ENCODE peak calls at places on chromosome 15, in four cellular contexts. One of them, this sample, is unnamed. For H3K9me3, the result is how much of the 10 kb centered on the place peaks cover.

GRCh38 chr15:59473226-59473625 is 35.2 kb downstream of the FAM81A start:
- DNase-seq in heart left ventricle: no peak
- DNase-seq in CD8-positive, alpha-beta T cell: no peak
- DNase-seq in iPS DF 6.9: no peak
- DNase-seq in this sample: no peak

GRCh38 chr15:95448531-95449210 is 881.8 kb upstream of the NR2F2 start:
- DNase-seq in heart left ventricle: no peak
- DNase-seq in CD8-positive, alpha-beta T cell: no peak
- DNase-seq in iPS DF 6.9: no peak
- DNase-seq in this sample: no peak

GRCh38 chr15:71807125-71807629 is 3.2 kb upstream of the NR2E3 start:
- DNase-seq in heart left ventricle: no peak
- DNase-seq in CD8-positive, alpha-beta T cell: no peak
- DNase-seq in iPS DF 6.9: no peak
- DNase-seq in this sample: no peak

GRCh38 chr15:67048281-67049279 is 16.8 kb upstream of the SMAD3 start:
- DNase-seq in heart left ventricle: no peak
- DNase-seq in CD8-positive, alpha-beta T cell: no peak
- DNase-seq in iPS DF 6.9: no peak
- DNase-seq in this sample: no peak

GRCh38 chr15:40291088-40291574 is 8.3 kb upstream of the ANKRD63 start:
- DNase-seq in heart left ventricle: no peak
- DNase-seq in CD8-positive, alpha-beta T cell: no peak
- DNase-seq in iPS DF 6.9: no peak
- DNase-seq in this sample: no peak

GRCh38 chr15:32737246-32737757 is 19.5 kb downstream of the GREM1 start:
- DNase-seq in heart left ventricle: no peak
- DNase-seq in CD8-positive, alpha-beta T cell: no peak
- DNase-seq in iPS DF 6.9: no peak
- DNase-seq in this sample: no peak

GRCh38 chr15:98425173-98425572 is 223.2 kb upstream of the IGF1R start:
- DNase-seq in heart left ventricle: no peak
- DNase-seq in CD8-positive, alpha-beta T cell: no peak
- DNase-seq in iPS DF 6.9: no peak
- DNase-seq in this sample: no peak

GRCh38 chr15:39156636-39157255 is 424.1 kb upstream of the THBS1 start:
- DNase-seq in heart left ventricle: no peak
- DNase-seq in CD8-positive, alpha-beta T cell: no peak
- DNase-seq in iPS DF 6.9: no peak
- DNase-seq in this sample: no peak

GRCh38 chr15:49864251-49864650 is 243.4 kb downstream of the DTWD1 start:
- DNase-seq in heart left ventricle: no peak
- DNase-seq in CD8-positive, alpha-beta T cell: no peak
- DNase-seq in iPS DF 6.9: no peak
- DNase-seq in this sample: no peak

GRCh38 chr15:49860101-49860500 is 239.3 kb downstream of the DTWD1 start:
- DNase-seq in heart left ventricle: no peak
- DNase-seq in CD8-positive, alpha-beta T cell: no peak
- DNase-seq in iPS DF 6.9: no peak
- DNase-seq in this sample: no peak

GRCh38 chr15:49868348-49868747 is 247.5 kb downstream of the DTWD1 start:
- DNase-seq in heart left ventricle: no peak
- DNase-seq in CD8-positive, alpha-beta T cell: no peak
- DNase-seq in iPS DF 6.9: no peak
- DNase-seq in this sample: no peak

GRCh38 chr15:49865925-49866757 is 245.3 kb downstream of the DTWD1 start:
- DNase-seq in heart left ventricle: no peak
- DNase-seq in CD8-positive, alpha-beta T cell: no peak
- DNase-seq in iPS DF 6.9: no peak
- DNase-seq in this sample: no peak

GRCh38 chr15:49863431-49864205 is 242.8 kb downstream of the DTWD1 start:
- DNase-seq in heart left ventricle: no peak
- DNase-seq in CD8-positive, alpha-beta T cell: no peak
- DNase-seq in iPS DF 6.9: no peak
- DNase-seq in this sample: no peak
- H3K9me3 ChIP-seq in heart left ventricle: under half
- H3K9me3 ChIP-seq in CD8-positive, alpha-beta T cell: under half
- H3K9me3 ChIP-seq in iPS DF 6.9: under half
- H3K9me3 ChIP-seq in this sample: under half

GRCh38 chr15:37015025-37015424 is 85.3 kb downstream of the MEIS2 start:
- DNase-seq in heart left ventricle: no peak
- DNase-seq in CD8-positive, alpha-beta T cell: no peak
- DNase-seq in iPS DF 6.9: no peak
- DNase-seq in this sample: no peak

GRCh38 chr15:37014566-37014965 is 85.8 kb downstream of the MEIS2 start:
- DNase-seq in heart left ventricle: no peak
- DNase-seq in CD8-positive, alpha-beta T cell: no peak
- DNase-seq in iPS DF 6.9: no peak
- DNase-seq in this sample: no peak

GRCh38 chr15:37015476-37015875 is 84.9 kb downstream of the MEIS2 start:
- DNase-seq in heart left ventricle: no peak
- DNase-seq in CD8-positive, alpha-beta T cell: no peak
- DNase-seq in iPS DF 6.9: no peak
- DNase-seq in this sample: no peak

GRCh38 chr15:37016287-37016686 is 84.1 kb downstream of the MEIS2 start:
- DNase-seq in heart left ventricle: no peak
- DNase-seq in CD8-positive, alpha-beta T cell: no peak
- DNase-seq in iPS DF 6.9: no peak
- DNase-seq in this sample: no peak

GRCh38 chr15:37017031-37017625 is 83.2 kb downstream of the MEIS2 start:
- DNase-seq in heart left ventricle: no peak
- DNase-seq in CD8-positive, alpha-beta T cell: no peak
- DNase-seq in iPS DF 6.9: no peak
- DNase-seq in this sample: no peak
- H3K27ac ChIP-seq in heart left ventricle: peak
- H3K27ac ChIP-seq in CD8-positive, alpha-beta T cell: no peak
- H3K27ac ChIP-seq in iPS DF 6.9: no peak
- H3K27ac ChIP-seq in this sample: no peak

GRCh38 chr15:24962880-24963279 is 8.1 kb downstream of the SNRPN start:
- DNase-seq in heart left ventricle: no peak
- DNase-seq in CD8-positive, alpha-beta T cell: no peak
- DNase-seq in iPS DF 6.9: no peak
- DNase-seq in this sample: no peak

GRCh38 chr15:24971052-24971451 is 16.3 kb downstream of the SNRPN start:
- DNase-seq in heart left ventricle: no peak
- DNase-seq in CD8-positive, alpha-beta T cell: no peak
- DNase-seq in iPS DF 6.9: no peak
- DNase-seq in this sample: no peak

GRCh38 chr15:24971772-24972171 is 17.0 kb downstream of the SNRPN start:
- DNase-seq in heart left ventricle: no peak
- DNase-seq in CD8-positive, alpha-beta T cell: no peak
- DNase-seq in iPS DF 6.9: no peak
- DNase-seq in this sample: no peak

GRCh38 chr15:24961967-24962366 is 7.2 kb downstream of the SNRPN start:
- DNase-seq in heart left ventricle: no peak
- DNase-seq in CD8-positive, alpha-beta T cell: no peak
- DNase-seq in iPS DF 6.9: no peak
- DNase-seq in this sample: no peak

DNA sequence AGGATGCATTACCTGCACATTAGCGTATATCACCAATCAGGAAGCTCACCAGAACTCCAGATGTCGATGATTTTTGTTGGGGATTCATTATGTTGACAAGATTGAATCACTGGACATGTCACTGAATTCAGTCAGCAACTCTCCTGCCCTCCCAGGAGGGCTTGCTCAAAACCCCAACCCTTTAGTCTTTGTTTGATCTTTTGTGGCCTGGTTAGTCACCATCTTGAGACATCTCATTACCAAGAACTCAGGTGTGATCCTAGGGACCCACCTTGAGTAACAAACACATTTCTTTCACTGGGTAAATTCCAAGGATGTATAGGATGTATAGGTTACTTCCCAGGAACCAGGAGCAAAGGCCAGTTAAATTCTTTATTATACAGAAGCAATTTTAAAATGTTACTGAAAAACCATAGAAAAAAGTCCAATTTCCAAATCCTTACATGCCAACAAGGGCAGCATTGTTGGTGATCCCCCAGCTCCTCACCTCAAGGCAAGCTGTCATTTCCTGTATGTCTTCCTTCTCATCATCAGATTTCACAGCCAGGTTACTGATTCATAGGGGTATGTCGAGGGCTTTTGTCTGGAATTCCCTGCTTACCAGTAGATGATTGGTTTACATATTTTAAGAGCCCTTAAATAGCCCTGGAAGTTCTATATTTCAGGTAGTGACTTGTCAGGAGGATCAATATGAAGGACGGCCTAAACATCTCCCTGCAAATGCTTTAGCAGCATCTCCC is 11.7 kb downstream of the SNRPN start:
- DNase-seq in heart left ventricle: no peak
- DNase-seq in CD8-positive, alpha-beta T cell: no peak
- DNase-seq in iPS DF 6.9: no peak
- DNase-seq in this sample: no peak
- H3K9me3 ChIP-seq in heart left ventricle: under half
- H3K9me3 ChIP-seq in CD8-positive, alpha-beta T cell: under half
- H3K9me3 ChIP-seq in iPS DF 6.9: under half
- H3K9me3 ChIP-seq in this sample: under half

DNA sequence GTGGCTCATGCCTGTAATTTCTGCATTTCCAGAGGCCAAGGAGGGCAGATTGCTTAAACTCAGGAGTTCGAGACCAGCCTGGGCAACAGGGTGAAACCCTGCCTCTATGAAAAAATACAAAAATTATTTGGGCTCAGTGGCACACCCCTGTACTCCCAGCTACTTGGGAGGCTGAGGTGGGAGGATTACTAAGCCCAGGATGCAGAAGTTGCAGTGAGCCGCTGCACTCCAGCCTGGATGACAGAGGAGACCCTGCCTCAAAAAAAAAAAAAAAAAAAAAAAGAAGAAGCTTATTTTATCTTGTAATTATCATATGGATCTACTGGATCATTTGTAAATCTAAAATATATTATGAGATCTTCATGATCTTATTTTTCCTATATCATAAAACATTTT is 84.1 kb downstream of the PPCDC start:
- DNase-seq in heart left ventricle: no peak
- DNase-seq in CD8-positive, alpha-beta T cell: no peak
- DNase-seq in iPS DF 6.9: no peak
- DNase-seq in this sample: no peak
- H3K27ac ChIP-seq in heart left ventricle: no peak
- H3K27ac ChIP-seq in CD8-positive, alpha-beta T cell: no peak
- H3K27ac ChIP-seq in iPS DF 6.9: no peak
- H3K27ac ChIP-seq in this sample: no peak

DNA sequence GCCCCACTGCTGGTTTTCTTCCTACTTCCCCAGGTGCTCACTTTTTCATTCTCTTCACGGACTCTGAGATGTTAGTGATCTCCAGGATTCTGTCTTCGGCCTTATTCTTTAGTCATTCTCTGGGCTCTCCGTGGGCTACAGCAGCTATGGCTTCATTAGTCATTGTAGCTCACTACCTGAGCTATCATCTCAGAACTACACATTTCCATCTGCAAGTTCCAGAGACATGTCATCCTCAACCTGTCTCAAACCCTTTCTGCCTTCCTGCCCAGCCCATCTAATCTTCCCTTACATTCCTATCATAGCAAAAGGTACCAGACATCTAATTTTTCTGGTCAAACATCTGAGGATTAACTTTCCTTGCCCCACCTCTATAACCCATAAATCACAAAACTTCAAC is 13.3 kb downstream of the TSPAN3 start:
- DNase-seq in heart left ventricle: no peak
- DNase-seq in CD8-positive, alpha-beta T cell: no peak
- DNase-seq in iPS DF 6.9: no peak
- DNase-seq in this sample: no peak
- H3K9me3 ChIP-seq in heart left ventricle: under half
- H3K9me3 ChIP-seq in CD8-positive, alpha-beta T cell: under half
- H3K9me3 ChIP-seq in iPS DF 6.9: under half
- H3K9me3 ChIP-seq in this sample: under half

DNA sequence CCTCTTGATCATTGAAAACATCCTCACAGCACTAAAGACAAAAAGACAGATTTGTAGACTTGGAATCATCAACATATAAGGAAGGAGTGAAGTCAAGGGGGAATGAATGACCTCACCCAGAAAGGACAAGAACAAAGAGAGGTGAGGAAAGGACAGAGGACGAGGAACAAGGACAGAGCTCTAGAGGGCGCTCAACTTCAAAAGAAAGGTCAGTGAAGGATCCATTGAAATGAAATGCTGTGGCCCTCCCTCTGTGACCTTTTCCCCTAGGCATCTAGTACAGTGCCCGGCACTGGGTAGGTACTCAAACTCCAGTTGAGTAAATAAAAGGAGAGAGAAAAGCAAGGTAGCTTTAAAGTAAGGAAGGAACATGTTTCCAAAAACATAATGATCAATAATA is 2.6 kb downstream of the ATP8B4 start:
- DNase-seq in heart left ventricle: no peak
- DNase-seq in CD8-positive, alpha-beta T cell: no peak
- DNase-seq in iPS DF 6.9: peak
- DNase-seq in this sample: no peak
- H3K27ac ChIP-seq in heart left ventricle: no peak
- H3K27ac ChIP-seq in CD8-positive, alpha-beta T cell: no peak
- H3K27ac ChIP-seq in iPS DF 6.9: no peak
- H3K27ac ChIP-seq in this sample: no peak

DNA sequence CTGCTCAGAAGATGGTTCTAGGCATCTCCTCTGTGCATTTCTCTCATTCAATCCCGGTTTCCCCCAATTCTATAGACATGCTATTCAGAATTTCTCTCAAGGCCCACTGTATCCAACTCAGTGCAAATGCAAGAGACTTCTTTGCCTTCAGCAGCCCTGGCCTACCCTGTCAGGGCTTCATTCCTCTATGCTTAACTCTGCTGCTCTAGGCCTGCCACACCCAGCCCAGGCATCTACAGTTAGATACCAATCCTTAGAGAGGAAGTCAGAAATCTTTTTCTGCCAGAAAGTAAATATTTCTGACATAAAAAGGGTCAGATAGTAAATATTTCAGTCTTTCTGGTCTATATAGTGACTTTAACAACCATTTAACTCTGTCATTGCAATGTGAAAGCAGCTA is 941.8 kb downstream of the SQOR start:
- DNase-seq in heart left ventricle: no peak
- DNase-seq in CD8-positive, alpha-beta T cell: no peak
- DNase-seq in iPS DF 6.9: no peak
- DNase-seq in this sample: no peak
- H3K9me3 ChIP-seq in heart left ventricle: under half
- H3K9me3 ChIP-seq in CD8-positive, alpha-beta T cell: under half
- H3K9me3 ChIP-seq in iPS DF 6.9: under half
- H3K9me3 ChIP-seq in this sample: under half

GRCh38 chr15:30991301-30992072 is at the start of gene MTMR10:
- DNase-seq in heart left ventricle: peak
- DNase-seq in CD8-positive, alpha-beta T cell: peak
- DNase-seq in iPS DF 6.9: no peak
- DNase-seq in this sample: peak
- H3K27ac ChIP-seq in heart left ventricle: peak
- H3K27ac ChIP-seq in CD8-positive, alpha-beta T cell: peak
- H3K27ac ChIP-seq in iPS DF 6.9: no peak
- H3K27ac ChIP-seq in this sample: peak

GRCh38 chr15:96948981-96949380 is 618.5 kb downstream of the NR2F2 start:
- DNase-seq in heart left ventricle: no peak
- DNase-seq in CD8-positive, alpha-beta T cell: no peak
- DNase-seq in iPS DF 6.9: no peak
- DNase-seq in this sample: no peak
- H3K9me3 ChIP-seq in heart left ventricle: under half
- H3K9me3 ChIP-seq in CD8-positive, alpha-beta T cell: under half
- H3K9me3 ChIP-seq in iPS DF 6.9: under half
- H3K9me3 ChIP-seq in this sample: under half

This sample was measured in CD4-positive, alpha-beta T cell.